ENCODE peak calls at places on chromosomes 12 and 14, in seven cellular contexts. T is heart left ventricle; A is PC-9; L is retinal pigment epithelial cell; C is IMR-90; M is cardiac fibroblast; F is naive thymus-derived CD4-positive, alpha-beta T cell. N is an unnamed sample.

GRCh38 chr14:71586131-71586893 is 345.9 kb upstream of the RGS6 start:
- DNase-seq in M (peak; percentile 67), L (no peak), T (no peak), F (no peak), A (no peak), C (peak; percentile 59), N (no peak)

GRCh38 chr12:63151061-63151897 is at the start of gene AVPR1A:
- DNase-seq in M (no peak), F (no peak), A (no peak), T (peak; percentile 49), C (no peak), L (no peak), N (no peak)

GRCh38 chr12:14314801-14315200 is 50.7 kb upstream of the ATF7IP start:
- DNase-seq in L (no peak), C (no peak), T (no peak), M (no peak), F (no peak), A (no peak), N (no peak)

GRCh38 chr12:79687711-79688270 is 3.0 kb downstream of the PAWR start:
- DNase-seq in L (no peak), A (no peak), T (no peak), F (no peak), M (no peak), C (peak; percentile 4), N (peak; percentile 28)

GRCh38 chr12:50425859-50426258 is 25.2 kb downstream of the LARP4 start:
- DNase-seq in F (no peak), A (no peak), M (no peak), L (no peak), C (no peak), T (no peak), N (no peak)

GRCh38 chr12:94615284-94616216 is 34.8 kb downstream of the TMCC3 start:
- DNase-seq in L (no peak), A (peak; percentile 69), M (peak; percentile 52), T (peak; percentile 36), F (no peak), C (peak; percentile 45), N (peak; percentile 93)

GRCh38 chr12:79441534-79441933 is 249.2 kb downstream of the PAWR start:
- DNase-seq in M (no peak), L (no peak), F (no peak), A (no peak), C (no peak), T (no peak), N (peak; percentile 74)

GRCh38 chr14:99148861-99149610 is 123.0 kb downstream of the BCL11B start:
- DNase-seq in F (no peak), M (no peak), T (no peak), A (no peak), C (no peak), L (no peak), N (no peak)

GRCh38 chr14:72619071-72619710 is 274.7 kb downstream of the DPF3 start:
- DNase-seq in C (no peak), A (no peak), M (no peak), L (no peak), T (no peak), F (no peak), N (no peak)

GRCh38 chr14:93906341-93907329 is 20.5 kb upstream of the FAM181A start:
- DNase-seq in L (peak; percentile 1), F (peak; percentile 13), T (peak; percentile 43), A (peak; percentile 2), M (peak; percentile 31), C (peak; percentile 17), N (peak; percentile 53)

GRCh38 chr12:100752841-100753240 is 41.7 kb upstream of the ANO4 start:
- DNase-seq in L (no peak), M (no peak), A (no peak), T (no peak), F (no peak), C (no peak), N (peak; percentile 85)

GRCh38 chr14:22545842-22546721 is 42.9 kb downstream of the DAD1 start:
- DNase-seq in M (peak; percentile 72), L (peak; percentile 38), A (no peak), T (no peak), C (peak; percentile 89), F (no peak), N (peak; percentile 41)

GRCh38 chr12:56995930-56996496 is 10.3 kb downstream of the ZBTB39 start:
- DNase-seq in M (no peak), L (no peak), C (no peak), A (no peak), F (no peak), T (no peak), N (no peak)

GRCh38 chr12:126389215-126389841 is 1324.1 kb downstream of the AACS start:
- DNase-seq in T (no peak), A (no peak), M (peak; percentile 58), F (no peak), C (no peak), L (no peak), N (no peak)
- H3K4me3 ChIP-seq in T (no peak overlapping the region), A (no peak overlapping the region), M (no peak overlapping the region), F (no peak overlapping the region), C (no peak overlapping the region), L (no peak overlapping the region), N (no peak overlapping the region)

DNA sequence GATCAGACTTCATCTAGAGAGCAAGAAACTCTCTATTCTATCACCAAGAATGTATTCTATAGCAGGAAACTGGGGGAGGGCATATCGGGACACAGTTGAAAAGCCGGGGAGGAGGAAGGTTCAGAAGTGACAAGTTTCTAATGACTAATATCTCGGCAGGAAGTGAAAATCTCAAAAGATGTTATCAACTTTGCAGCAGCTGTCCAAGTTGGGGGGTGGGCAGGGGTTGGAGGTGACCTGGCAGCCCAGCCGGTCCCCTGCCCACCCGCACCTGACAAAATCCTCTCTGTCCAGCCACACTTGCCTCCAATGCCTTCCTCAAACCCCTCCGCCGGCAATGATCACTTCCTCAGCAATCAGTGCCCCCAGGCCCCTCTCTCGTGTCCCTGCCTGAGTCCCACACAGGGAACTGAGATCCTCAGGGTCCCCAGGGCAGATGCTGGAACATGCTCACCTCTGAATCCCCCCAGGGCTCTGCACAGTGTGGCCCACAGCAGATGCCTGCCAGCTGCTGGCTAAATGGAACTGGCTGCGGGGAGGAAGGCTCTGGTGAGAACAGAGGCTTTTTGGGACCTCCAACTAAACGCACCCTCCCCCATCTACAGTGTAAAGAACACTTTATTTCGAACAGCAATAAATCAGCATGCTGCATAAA is 43.9 kb downstream of the CCDC88C start:
- DNase-seq in F (no peak), A (peak; percentile 25), C (no peak), M (no peak), T (no peak), L (no peak), N (no peak)
- H3K4me3 ChIP-seq in F (peak overlapping the region; percentile 61), A (no peak overlapping the region), C (no peak overlapping the region), M (no peak overlapping the region), T (no peak overlapping the region), L (no peak overlapping the region), N (no peak overlapping the region)

GRCh38 chr12:93060666-93061413 is 131.7 kb upstream of the EEA1 start:
- DNase-seq in L (no peak), C (peak; percentile 57), T (peak; percentile 41), F (no peak), A (no peak), M (peak; percentile 71), N (no peak)
- H3K4me3 ChIP-seq in L (no peak overlapping the region), C (no peak overlapping the region), T (no peak overlapping the region), F (no peak overlapping the region), A (no peak overlapping the region), M (no peak overlapping the region), N (no peak overlapping the region)

GRCh38 chr14:92386637-92387036 is 63.7 kb downstream of the SLC24A4 start:
- DNase-seq in L (no peak), T (no peak), C (no peak), M (no peak), F (no peak), A (no peak), N (no peak)

GRCh38 chr14:92391746-92392145 is 68.8 kb downstream of the SLC24A4 start:
- DNase-seq in T (no peak), M (no peak), A (no peak), F (no peak), L (no peak), C (no peak), N (no peak)

GRCh38 chr14:92387610-92388009 is 64.6 kb downstream of the SLC24A4 start:
- DNase-seq in T (no peak), M (no peak), A (no peak), L (no peak), C (no peak), F (no peak), N (no peak)

GRCh38 chr14:92392726-92393125 is 69.8 kb downstream of the SLC24A4 start:
- DNase-seq in F (no peak), A (no peak), L (no peak), M (no peak), C (no peak), T (no peak), N (no peak)

DNA sequence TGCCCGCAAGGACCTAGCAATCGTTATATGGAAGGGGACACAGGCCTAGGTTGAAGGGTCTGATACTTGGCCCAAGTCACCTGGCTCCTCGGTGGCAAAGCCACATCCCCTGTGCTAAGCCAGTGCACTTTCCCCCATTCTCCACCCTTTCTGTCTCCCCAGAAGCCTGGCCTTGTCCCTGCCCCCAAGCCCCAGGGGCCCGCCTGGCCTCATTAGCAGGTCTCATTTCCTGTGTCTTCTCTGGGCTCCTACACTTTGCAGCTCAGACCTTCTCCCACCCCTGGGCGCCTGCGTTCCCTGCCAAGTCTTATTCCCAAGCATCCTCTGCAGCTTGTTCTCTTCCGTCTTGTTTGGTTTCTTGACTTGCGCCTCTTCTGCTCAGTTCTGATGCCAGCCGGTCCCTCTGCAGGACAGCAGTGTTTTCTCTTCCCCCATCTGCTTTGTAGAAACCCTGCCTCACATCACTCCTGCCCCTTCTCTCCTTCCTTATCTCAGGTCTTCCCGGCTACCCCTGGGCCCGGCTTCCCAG is 66.7 kb downstream of the SLC24A4 start:
- DNase-seq in L (no peak), A (no peak), C (no peak), T (no peak), M (no peak), F (no peak), N (no peak)
- H3K4me3 ChIP-seq in L (no peak overlapping the region), A (no peak overlapping the region), C (no peak overlapping the region), T (no peak overlapping the region), M (no peak overlapping the region), F (no peak overlapping the region), N (no peak overlapping the region)

DNA sequence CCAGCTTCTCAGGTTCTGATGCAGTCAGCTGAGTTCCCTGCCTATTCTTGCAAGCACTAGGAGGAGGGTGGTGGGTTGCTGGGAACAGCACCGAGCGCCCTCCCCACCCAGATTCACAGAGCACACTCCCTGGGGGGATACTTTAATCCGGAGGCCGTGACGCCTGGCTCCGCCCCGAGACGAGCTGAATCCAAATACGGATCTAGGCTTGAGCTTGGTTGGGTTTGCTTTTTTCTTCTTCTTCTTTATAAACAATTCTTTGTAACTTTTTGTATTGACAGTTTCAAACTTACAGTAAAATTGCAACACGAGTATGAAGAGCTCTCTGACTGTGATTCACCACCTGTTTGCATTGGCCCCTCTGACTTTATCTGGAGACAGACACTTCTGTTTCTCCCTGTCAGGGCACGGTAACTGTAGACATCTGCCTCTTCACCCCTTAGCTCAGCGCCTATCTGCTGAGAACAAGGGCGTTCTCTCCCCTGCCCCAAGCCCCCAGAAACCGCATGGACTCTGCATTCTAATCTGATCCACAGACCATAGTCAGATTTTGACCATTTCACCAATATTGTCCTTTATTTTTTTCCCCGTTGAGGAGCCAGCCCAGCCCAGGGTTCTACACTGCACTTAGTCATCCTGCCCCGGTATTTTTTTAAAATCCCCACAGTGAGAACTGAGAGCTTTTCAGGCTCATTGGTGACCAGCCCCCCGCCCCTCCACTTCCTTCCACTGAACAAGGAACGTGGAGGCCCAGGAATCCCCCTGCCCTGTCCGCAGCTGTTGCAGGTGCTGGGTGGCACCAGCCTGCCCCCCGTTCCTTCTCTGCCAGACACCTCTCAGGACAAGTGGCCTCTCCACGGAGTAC is 11.5 kb downstream of the RHOF start:
- DNase-seq in C (peak; percentile 72), A (no peak), M (no peak), T (no peak), F (no peak), L (no peak), N (peak; percentile 73)
- H3K4me3 ChIP-seq in C (no peak overlapping the region), A (no peak overlapping the region), M (no peak overlapping the region), T (no peak overlapping the region), F (peak overlapping the region; percentile 29), L (no peak overlapping the region), N (no peak overlapping the region)

N was measured in bronchial epithelial cell.